ENCODE peak calls at places on chromosomes 11 and 22, in four cellular contexts. J, S, I and L are unnamed samples.

GRCh38 chr11:72848846-72849466 is 34.7 kb downstream of the ATG16L2 start:
- DNase-seq in J (no peak), S (no peak), I (no peak), L (peak; percentile 53)

GRCh38 chr11:122656073-122656630 is 630 bp downstream of the UBASH3B start:
- DNase-seq in J (peak; percentile 34), S (peak; percentile 93), I (peak; percentile 46), L (peak; percentile 46)

GRCh38 chr11:43738600-43739409 is 58.3 kb downstream of the HSD17B12 start:
- DNase-seq in J (peak; percentile 11), S (no peak), I (no peak), L (peak; percentile 62)

GRCh38 chr22:39622881-39623367 is 52.4 kb downstream of the CACNA1I start:
- DNase-seq in J (peak; percentile 40), S (peak; percentile 89), I (no peak), L (peak; percentile 28)

GRCh38 chr11:95764267-95764898 is 25.2 kb downstream of the FAM76B start:
- DNase-seq in J (no peak), S (no peak), I (no peak), L (no peak)

GRCh38 chr11:46856605-46857339 is 10.7 kb upstream of the CKAP5 start:
- DNase-seq in J (no peak), S (no peak), I (no peak), L (no peak)

GRCh38 chr11:57476883-57477506 is 16.7 kb downstream of the RTN4RL2 start:
- DNase-seq in J (peak; percentile 65), S (peak; percentile 84), I (no peak), L (peak; percentile 51)

GRCh38 chr11:45106006-45106405 is 40.4 kb upstream of the PRDM11 start:
- DNase-seq in J (no peak), S (no peak), I (no peak), L (peak; percentile 12)

GRCh38 chr22:19430890-19431541 is 517 bp downstream of the HIRA start:
- DNase-seq in J (peak; percentile 56), S (peak; percentile 91), I (no peak), L (peak; percentile 43)

GRCh38 chr11:45031912-45032519 is 81.3 kb upstream of the TP53I11 start:
- DNase-seq in J (no peak), S (peak; percentile 84), I (no peak), L (no peak)

GRCh38 chr11:107591446-107592236 is 694 bp downstream of the ELMOD1 start:
- DNase-seq in J (no peak), S (no peak), I (no peak), L (no peak)

GRCh38 chr22:37486224-37486845 is at the start of gene MFNG:
- DNase-seq in J (peak; percentile 59), S (peak; percentile 96), I (peak; percentile 66), L (peak; percentile 80)

GRCh38 chr22:37484115-37485005 is 1.8 kb downstream of the MFNG start:
- DNase-seq in J (no peak), S (peak; percentile 98), I (peak; percentile 77), L (peak; percentile 66)

GRCh38 chr22:37483594-37484114 is 2.5 kb downstream of the MFNG start:
- DNase-seq in J (no peak), S (no peak), I (no peak), L (no peak)

GRCh38 chr22:37485714-37486223 is 415 bp downstream of the MFNG start:
- DNase-seq in J (no peak), S (peak; percentile 84), I (no peak), L (no peak)

DNA sequence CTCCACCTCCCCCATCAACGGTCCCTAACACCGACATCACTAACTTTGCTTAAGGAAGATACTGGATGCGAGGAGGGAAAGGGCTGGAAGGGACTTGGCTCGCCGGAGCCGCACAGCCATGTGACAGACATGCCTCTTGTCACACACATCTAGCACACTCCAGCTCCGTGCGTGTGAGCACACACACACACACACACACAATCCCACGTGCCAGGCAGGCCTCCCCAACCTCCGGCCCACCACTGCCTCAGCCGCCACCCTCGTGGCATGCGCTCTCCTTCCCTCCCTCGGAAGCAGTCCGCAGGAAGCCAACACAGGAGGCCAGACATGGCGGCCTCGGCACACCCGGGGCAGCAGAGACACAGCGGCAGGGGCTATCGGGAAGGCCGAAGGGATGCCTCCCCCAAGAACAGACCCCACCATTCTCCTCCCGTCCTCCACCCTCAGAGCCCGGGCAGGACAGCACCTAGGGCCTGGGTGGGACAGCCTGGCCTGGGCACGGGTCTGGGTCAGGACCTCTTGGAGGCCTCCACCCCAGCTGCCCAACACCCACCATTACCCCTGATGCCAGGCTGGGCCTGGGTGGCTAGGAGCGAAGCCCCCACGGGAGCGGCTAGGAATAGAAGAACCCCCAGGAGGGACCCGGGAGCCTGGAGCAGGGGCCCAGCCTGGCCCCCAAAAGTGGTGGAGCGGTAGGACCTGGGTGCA is 1.0 kb downstream of the MFNG start:
- DNase-seq in J (no peak), S (peak; percentile 92), I (peak; percentile 33), L (no peak)
- H3K4me3 ChIP-seq in J (peak overlapping the region; percentile 20), S (peak overlapping the region; percentile 92), I (peak overlapping the region; percentile 41), L (no peak overlapping the region)

DNA sequence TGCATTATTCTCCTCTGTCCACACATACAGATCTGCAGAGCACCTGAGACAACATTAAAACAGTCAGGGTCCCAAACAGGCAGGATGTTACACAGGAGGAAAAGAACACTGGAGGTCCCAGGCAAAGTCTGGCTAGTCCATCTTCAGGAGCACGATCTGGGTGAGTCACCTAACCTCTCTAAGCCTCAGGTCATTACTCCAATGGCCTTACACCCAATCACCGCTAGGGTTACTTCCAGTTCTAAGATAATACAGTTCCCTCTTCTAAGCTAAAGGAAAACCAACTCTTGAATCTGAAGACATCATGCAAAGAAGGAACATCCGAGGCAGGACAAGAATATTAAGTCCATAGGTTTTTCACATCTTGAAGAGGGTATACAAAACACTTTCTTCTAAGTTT is 24.5 kb downstream of the ASCC2 start:
- DNase-seq in J (no peak), S (no peak), I (no peak), L (peak; percentile 44)
- TF ChIP-seq CTCF in J (no peak), S (no peak), I (no peak), L (peak; percentile 41)

GRCh38 chr11:1856306-1857005 is 3.6 kb downstream of the LSP1 start:
- DNase-seq in J (no peak), S (peak; percentile 81), I (no peak), L (no peak)

GRCh38 chr11:1854132-1854948 is 1.5 kb downstream of the LSP1 start:
- DNase-seq in J (no peak), S (peak; percentile 88), I (no peak), L (no peak)

GRCh38 chr11:1855886-1856265 is 3.0 kb downstream of the LSP1 start:
- DNase-seq in J (no peak), S (peak; percentile 79), I (no peak), L (no peak)

GRCh38 chr11:1853376-1854131 is 670 bp downstream of the LSP1 start:
- DNase-seq in J (no peak), S (peak; percentile 87), I (no peak), L (no peak)

GRCh38 chr11:1854949-1855885 is 2.3 kb downstream of the LSP1 start:
- DNase-seq in J (no peak), S (peak; percentile 84), I (no peak), L (peak; percentile 61)
- H3K4me3 ChIP-seq in J (peak overlapping the region; percentile 36), S (peak overlapping the region; percentile 71), I (no peak overlapping the region), L (no peak overlapping the region)

GRCh38 chr11:21323617-21324016 is 654.2 kb downstream of the NELL1 start:
- DNase-seq in J (no peak), S (no peak), I (no peak), L (no peak)
- TF ChIP-seq CTCF in J (no peak), S (no peak), I (no peak), L (no peak)

GRCh38 chr11:66408488-66409214 is 12.2 kb upstream of the NPAS4 start:
- DNase-seq in J (peak; percentile 87), S (peak; percentile 97), I (peak; percentile 90), L (peak; percentile 83)
- H3K4me3 ChIP-seq in J (peak overlapping the region; percentile 28), S (peak overlapping the region; percentile 63), I (peak overlapping the region; percentile 50), L (peak overlapping the region; percentile 20)

DNA sequence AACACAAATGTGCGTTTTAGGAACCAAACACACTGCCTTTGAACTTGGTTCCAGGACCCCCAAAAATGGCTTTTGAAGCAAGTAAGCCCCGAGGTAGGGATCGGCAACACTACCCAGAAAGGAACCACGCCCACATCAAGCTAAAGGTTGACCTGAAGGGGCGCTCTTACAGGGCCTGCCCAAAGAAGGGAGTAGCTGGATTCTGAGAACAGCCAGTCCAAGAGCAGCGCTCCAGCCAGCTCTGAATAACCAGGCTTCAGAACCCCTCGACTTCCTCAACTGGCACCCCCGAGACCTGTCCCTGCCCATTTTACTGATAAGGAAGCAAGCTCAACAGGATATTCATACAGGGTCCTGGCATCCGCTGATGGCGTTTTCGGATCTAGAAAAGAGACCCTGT is 18.9 kb upstream of the MOB2 start:
- DNase-seq in J (no peak), S (no peak), I (no peak), L (no peak)
- TF ChIP-seq CTCF in J (no peak), S (no peak), I (no peak), L (no peak)

DNA sequence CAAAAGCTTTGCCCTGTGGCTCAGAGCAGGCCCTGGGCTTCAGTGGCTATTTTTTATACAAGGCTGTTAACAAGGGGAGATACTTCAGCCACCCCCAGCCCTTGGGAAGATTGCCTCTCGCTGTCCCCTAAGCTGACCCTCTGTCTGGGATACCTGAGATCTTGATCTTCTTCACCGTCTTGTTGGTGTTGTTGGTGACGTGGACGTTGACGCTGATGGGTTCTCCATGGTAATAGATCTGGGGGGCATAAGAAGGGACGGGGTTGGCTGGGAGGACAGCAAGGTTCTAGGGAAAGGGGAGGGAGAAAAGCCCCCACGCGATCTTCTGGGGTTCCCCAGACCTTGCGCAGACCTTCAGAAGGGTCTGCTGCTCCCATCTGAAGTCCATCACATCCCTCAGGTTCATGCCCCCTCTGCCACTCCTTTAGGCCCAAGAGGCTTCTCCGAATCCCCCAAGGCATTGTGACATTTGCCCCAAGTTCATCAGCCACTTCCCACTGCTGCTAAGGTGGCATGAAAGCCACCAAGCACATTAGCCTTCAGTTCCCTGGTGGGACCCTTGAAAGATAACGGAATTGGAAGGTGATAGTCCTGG is 36.7 kb downstream of the TPBGL start:
- DNase-seq in J (no peak), S (peak; percentile 57), I (peak; percentile 13), L (no peak)
- H3K4me3 ChIP-seq in J (no peak overlapping the region), S (no peak overlapping the region), I (no peak overlapping the region), L (no peak overlapping the region)

DNA sequence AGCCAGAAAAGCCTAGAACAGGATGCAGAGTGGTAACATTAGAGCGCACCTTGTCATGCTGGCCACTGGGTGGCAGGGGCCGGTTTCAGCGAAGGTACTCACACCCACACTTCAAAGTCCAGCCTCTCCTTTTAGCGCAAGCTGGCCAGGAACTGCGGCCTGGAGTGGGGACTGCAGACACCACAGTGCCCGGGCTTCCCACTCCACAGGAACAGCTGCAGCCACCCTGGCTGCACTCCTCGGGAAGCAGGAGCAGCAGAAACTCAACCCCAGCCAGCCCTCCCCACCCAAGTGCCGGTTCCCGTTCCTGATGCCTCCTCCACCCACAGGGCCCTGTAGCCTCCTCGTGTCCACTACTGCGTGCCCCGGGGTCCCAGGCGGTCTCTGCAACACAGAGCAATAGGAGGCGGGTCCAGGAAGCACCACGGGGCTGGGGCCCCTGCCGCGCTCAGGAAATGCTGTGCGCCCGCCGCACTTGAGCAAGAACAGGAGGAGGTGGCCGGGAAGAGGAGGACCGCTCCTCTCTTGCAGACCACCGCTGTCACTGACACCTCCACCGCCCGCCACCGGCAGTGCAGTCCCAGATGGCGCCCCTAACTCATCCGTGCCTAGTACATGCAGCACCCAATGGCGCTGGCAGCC is 2.2 kb downstream of the RFPL2 start:
- DNase-seq in J (peak; percentile 63), S (no peak), I (no peak), L (no peak)
- TF ChIP-seq CTCF in J (peak; percentile 28), S (peak; percentile 19), I (no peak), L (peak; percentile 8)

GRCh38 chr22:47154621-47155081 is 392.2 kb downstream of the TBC1D22A start:
- DNase-seq in J (peak; percentile 94), S (no peak), I (no peak), L (peak; percentile 85)
- H3K4me3 ChIP-seq in J (peak overlapping the region; percentile 30), S (peak overlapping the region; percentile 6), I (peak overlapping the region; percentile 41), L (no peak overlapping the region)

GRCh38 chr11:783581-784015 is 6.3 kb downstream of the CEND1 start:
- DNase-seq in J (peak; percentile 86), S (peak; percentile 80), I (peak; percentile 71), L (peak; percentile 83)
- TF ChIP-seq CTCF in J (peak; percentile 45), S (peak; percentile 37), I (peak; percentile 30), L (peak; percentile 38)